ENCODE peak calls at places on chromosomes 7 and 10, in six cellular contexts. K is suprapubic skin, P is aorta, D is GM23248, O is HCT116, A is heart right ventricle. V is an unnamed sample.

GRCh38 chr10:27857616-27858015 is 112.0 kb upstream of the MKX start:
- DNase-seq in K (no peak), P (no peak), D (no peak), O (no peak), A (no peak), V (no peak)

GRCh38 chr10:84946984-84947383 is 618.6 kb downstream of the CCSER2 start:
- DNase-seq in O (no peak), K (no peak), P (no peak), D (no peak), A (no peak), V (no peak)

GRCh38 chr10:119786117-119786769 is 60.4 kb downstream of the INPP5F start:
- DNase-seq in P (no peak), O (no peak), K (no peak), A (no peak), D (no peak), V (no peak)

GRCh38 chr10:112124859-112125258 is 58.7 kb downstream of the GPAM start:
- DNase-seq in K (no peak), D (no peak), A (no peak), P (no peak), O (no peak), V (no peak)

GRCh38 chr7:130386876-130387275 is 6.6 kb downstream of the CPA1 start:
- DNase-seq in A (no peak), P (peak; percentile 27), D (no peak), O (no peak), K (no peak), V (no peak)

GRCh38 chr7:106869954-106870353 is 4.9 kb downstream of the PIK3CG start:
- DNase-seq in K (no peak), A (no peak), O (no peak), D (no peak), P (no peak), V (no peak)

GRCh38 chr10:98467506-98468318 is 21.0 kb upstream of the HPS1 start:
- DNase-seq in O (peak; percentile 89), D (peak; percentile 91), A (peak; percentile 58), P (peak; percentile 84), K (peak; percentile 79), V (peak; percentile 85)

GRCh38 chr10:80502621-80503583 is 34.8 kb upstream of the SH2D4B start:
- DNase-seq in O (no peak), K (no peak), P (peak; percentile 46), A (no peak), D (no peak), V (no peak)

GRCh38 chr10:19480296-19480695 is 335.9 kb upstream of the PLXDC2 start:
- DNase-seq in P (no peak), K (no peak), O (no peak), A (no peak), D (no peak), V (no peak)

GRCh38 chr10:35387768-35388167 is 51.5 kb downstream of the CCNY start:
- DNase-seq in A (no peak), K (no peak), O (no peak), D (peak; percentile 75), P (no peak), V (no peak)

GRCh38 chr7:18770154-18770807 is 274.7 kb downstream of the HDAC9 start:
- DNase-seq in O (no peak), A (no peak), P (no peak), D (peak; percentile 85), K (no peak), V (no peak)

GRCh38 chr10:43644252-43644651 is 4.4 kb downstream of the ZNF32 start:
- DNase-seq in K (no peak), P (no peak), D (peak; percentile 33), A (no peak), O (no peak), V (no peak)

GRCh38 chr10:119330342-119330741 is 123.0 kb downstream of the GRK5 start:
- DNase-seq in K (no peak), D (no peak), P (no peak), O (no peak), A (no peak), V (peak; percentile 28)

GRCh38 chr10:122154733-122155366 is 116.2 kb upstream of the BTBD16 start:
- DNase-seq in A (peak; percentile 36), K (no peak), O (no peak), D (peak; percentile 91), P (peak; percentile 85), V (peak; percentile 72)

GRCh38 chr10:118633801-118634200 is 38.4 kb upstream of the PRLHR start:
- DNase-seq in D (no peak), P (no peak), O (no peak), A (no peak), K (no peak), V (no peak)

GRCh38 chr10:6678211-6678803 is 98.2 kb upstream of the PRKCQ start:
- DNase-seq in O (peak; percentile 47), D (peak; percentile 59), A (peak; percentile 27), P (peak; percentile 75), K (no peak), V (peak; percentile 50)

GRCh38 chr10:96082153-96082552 is 38.8 kb downstream of the CCNJ start:
- DNase-seq in O (no peak), A (no peak), P (no peak), D (no peak), K (no peak), V (no peak)

GRCh38 chr7:84362360-84362759 is 167.8 kb upstream of the SEMA3A start:
- DNase-seq in P (no peak), K (no peak), D (no peak), A (no peak), O (no peak), V (no peak)

GRCh38 chr7:84364708-84365107 is 170.1 kb upstream of the SEMA3A start:
- DNase-seq in O (no peak), D (peak; percentile 30), P (no peak), A (no peak), K (no peak), V (no peak)

GRCh38 chr7:84368122-84368521 is 173.5 kb upstream of the SEMA3A start:
- DNase-seq in A (no peak), K (no peak), D (no peak), O (no peak), P (no peak), V (no peak)

GRCh38 chr7:84363741-84364140 is 169.2 kb upstream of the SEMA3A start:
- DNase-seq in P (no peak), O (no peak), K (no peak), D (peak; percentile 23), A (no peak), V (no peak)

DNA sequence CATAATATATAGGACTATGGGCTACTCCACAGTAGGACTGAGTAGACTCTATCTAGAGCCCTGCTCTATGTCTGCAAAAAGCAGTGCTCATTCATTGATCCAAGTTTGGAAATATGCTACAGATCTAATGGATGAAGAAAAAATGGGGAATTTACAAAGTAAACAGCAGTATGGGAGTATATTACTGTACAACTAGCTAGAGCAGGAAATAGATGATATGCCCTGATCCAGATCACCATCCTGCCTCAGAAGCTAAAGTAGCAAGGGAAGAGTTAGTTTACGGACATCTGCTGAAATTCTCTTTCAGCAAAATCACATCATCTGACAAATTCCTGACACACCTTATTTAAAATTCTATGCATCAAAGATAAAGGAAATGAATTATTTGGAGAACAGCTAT is 168.2 kb upstream of the SEMA3A start:
- DNase-seq in K (no peak), P (no peak), A (no peak), O (no peak), D (no peak), V (no peak)
- H3K4me3 ChIP-seq in K (no peak overlapping the region), P (no peak overlapping the region), A (no peak overlapping the region), O (no peak overlapping the region), D (no peak overlapping the region), V (no peak overlapping the region)

DNA sequence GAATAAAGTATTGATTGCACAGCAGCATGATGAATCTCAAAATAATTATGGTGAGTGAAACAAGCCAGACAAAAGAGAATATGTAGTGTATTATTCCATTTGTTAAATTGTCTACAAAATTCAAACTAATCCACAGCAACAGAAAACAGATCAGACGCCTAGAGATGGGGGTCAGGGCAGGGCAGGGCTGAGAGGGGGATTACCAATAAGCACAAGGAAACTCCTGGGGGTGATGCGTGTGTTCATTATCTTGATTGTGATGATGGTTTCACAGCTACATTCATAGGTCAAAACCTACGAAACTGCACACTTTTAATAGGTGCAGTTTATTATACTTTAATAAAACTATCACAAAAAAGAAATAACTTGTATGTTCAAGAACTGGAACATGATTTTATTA is 132.7 kb upstream of the CDK6 start:
- DNase-seq in A (no peak), P (no peak), O (no peak), K (no peak), D (no peak), V (no peak)
- H3K4me1 ChIP-seq in A (no peaks in the 10 kb centered on the region), P (no peaks in the 10 kb centered on the region), O (no peaks in the 10 kb centered on the region), K (no peaks in the 10 kb centered on the region), D (peaks cover 15% of the 10 kb centered on the region), V (no peaks in the 10 kb centered on the region)

DNA sequence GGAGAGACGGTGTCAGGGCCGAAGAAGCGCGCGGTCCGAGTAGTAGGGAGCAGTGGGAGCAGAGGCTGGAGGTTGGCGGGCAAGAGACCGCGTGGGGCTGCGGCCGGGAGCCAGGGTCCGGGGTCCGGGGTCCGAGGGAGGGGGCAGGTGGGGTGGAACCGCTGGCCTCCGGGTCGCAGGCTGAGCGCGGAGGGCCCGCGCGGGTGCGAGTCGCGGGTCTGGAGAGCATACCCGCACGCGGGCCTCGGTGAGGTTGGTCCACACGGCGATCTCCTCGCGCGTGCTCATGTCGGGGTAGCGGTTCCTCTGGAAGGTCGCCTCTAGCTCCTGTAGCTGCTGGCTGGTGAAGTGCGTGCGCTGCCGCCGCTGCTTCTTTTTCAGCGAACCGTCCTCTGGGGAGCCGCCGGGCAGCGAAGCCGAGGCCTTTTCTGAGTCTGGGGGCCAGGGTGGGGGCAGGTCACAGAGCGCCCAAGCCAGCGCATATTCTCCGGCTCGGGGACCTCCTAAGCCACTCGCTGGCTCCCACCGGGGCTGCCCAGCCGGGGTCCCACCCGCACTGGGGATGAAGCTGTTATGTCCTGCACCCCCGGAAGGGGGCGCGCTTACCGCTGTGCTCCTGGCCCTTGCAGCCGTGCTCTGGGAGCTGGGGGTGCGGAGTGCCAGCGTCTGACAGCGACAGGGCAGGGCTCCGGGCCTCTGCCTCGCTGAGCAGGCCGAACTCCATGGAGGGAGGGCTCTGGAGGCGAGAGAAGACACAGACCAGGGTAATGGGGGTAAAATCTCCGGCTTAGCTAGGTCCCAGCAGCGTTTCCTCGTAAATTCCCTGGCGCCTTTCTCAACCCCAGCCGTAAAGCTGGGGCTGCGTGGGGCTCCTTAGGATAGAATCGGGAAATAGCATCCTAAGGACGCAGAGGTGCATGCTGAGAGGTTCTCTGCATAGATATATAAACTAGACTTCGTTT is 5.5 kb downstream of the ELOVL3 start:
- DNase-seq in P (peak; percentile 81), K (no peak), A (peak; percentile 57), O (peak; percentile 40), D (peak; percentile 68), V (peak; percentile 78)
- H3K4me3 ChIP-seq in P (no peak overlapping the region), K (peak overlapping the region; percentile 53), A (peak overlapping the region; percentile 42), O (peak overlapping the region; percentile 63), D (peak overlapping the region; percentile 65), V (peak overlapping the region; percentile 45)

DNA sequence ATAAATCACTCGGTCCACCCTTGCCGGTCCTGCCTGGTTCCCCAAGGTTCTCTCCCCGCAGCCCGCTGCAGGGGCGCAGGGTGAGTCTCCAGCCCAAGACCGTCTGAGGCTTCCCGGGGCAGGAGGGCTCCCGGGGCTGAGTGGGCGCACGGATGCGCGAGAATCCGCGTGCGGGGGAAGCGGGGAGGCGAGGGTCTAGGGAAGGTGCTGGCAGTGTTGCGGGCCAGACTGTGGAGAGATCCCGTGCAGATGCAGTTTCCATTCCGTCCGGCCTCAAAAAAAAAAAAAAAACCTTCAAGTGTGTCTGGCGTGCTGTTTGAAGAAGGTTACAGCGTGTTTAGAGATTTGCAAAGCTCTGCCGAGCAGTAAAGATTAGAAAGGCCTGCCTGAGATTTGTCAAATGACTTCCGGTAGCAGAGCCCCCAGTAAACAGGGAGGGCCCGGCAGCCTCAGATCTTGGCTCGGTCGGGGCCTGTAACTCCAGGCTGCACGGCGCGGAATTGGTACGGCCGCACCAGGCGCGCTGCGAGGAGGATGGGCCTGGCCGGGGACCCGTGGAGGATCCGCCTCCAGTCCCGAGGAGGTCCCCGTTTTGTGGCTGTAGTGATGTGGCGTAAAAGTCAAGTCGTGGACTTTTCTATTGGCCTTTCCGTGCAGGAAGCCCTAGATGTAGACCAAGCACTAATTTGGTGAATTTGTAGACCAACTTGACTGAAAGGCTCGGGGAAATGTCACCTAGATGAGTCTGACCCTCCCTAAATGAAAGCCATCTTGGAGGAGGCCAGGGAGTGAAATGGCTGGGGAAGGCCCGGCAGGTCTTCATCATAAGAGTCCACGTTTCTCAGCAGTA is 293.2 kb upstream of the NFE2L3 start:
- DNase-seq in A (no peak), D (no peak), K (no peak), O (no peak), P (no peak), V (no peak)
- H3K4me1 ChIP-seq in A (peaks cover 6% of the 10 kb centered on the region), D (peaks cover 24% of the 10 kb centered on the region), K (peaks cover 41% of the 10 kb centered on the region), O (peaks cover 32% of the 10 kb centered on the region), P (no peaks in the 10 kb centered on the region), V (no peaks in the 10 kb centered on the region)